ENCODE peak calls at places on chromosomes 13 and 19, in six cellular contexts. D is IMR-90, H is H1, I is gastrocnemius medialis, F is breast epithelium, S is Peyer's patch. E is an unnamed sample.
A peak's percentile ranks its signal among the peaks of the same experiment; 100 is the strongest.

GRCh38 chr13:80562423-80562822 is 221.5 kb upstream of the SPRY2 start:
- DNase-seq in S (no peak), F (no peak), D (no peak), H (no peak), I (no peak), E (no peak)

GRCh38 chr19:18294467-18294864 is 13.0 kb upstream of the JUND start:
- DNase-seq in F (no peak), I (no peak), S (peak; percentile 86), D (no peak), H (no peak), E (no peak)

GRCh38 chr19:45200614-45201013 is 22.0 kb downstream of the BLOC1S3 start:
- DNase-seq in D (peak; percentile 57), H (no peak), I (no peak), F (no peak), S (no peak), E (peak; percentile 30)

GRCh38 chr19:51607920-51608562 is 22.2 kb downstream of the SIGLEC5 start:
- DNase-seq in F (no peak), D (peak; percentile 70), I (peak; percentile 33), S (peak; percentile 72), H (peak; percentile 70), E (peak; percentile 39)

GRCh38 chr13:41613984-41614581 is 156.7 kb downstream of the RGCC start:
- DNase-seq in I (peak; percentile 29), S (no peak), H (no peak), D (peak; percentile 96), F (no peak), E (peak; percentile 68)

GRCh38 chr19:52200044-52200443 is 10.2 kb downstream of the PPP2R1A start:
- DNase-seq in D (peak; percentile 78), I (peak; percentile 86), S (no peak), H (no peak), F (peak; percentile 35), E (peak; percentile 73)

GRCh38 chr13:58852076-58852475 is 1220.5 kb downstream of the PCDH17 start:
- DNase-seq in D (no peak), I (no peak), H (no peak), F (no peak), S (no peak), E (no peak)

GRCh38 chr19:56566904-56567273 is 379 bp upstream of the ZNF470 start:
- DNase-seq in S (peak; percentile 40), H (no peak), D (no peak), F (peak; percentile 20), I (no peak), E (peak; percentile 62)

GRCh38 chr13:103537616-103538015 is 471.4 kb upstream of the SLC10A2 start:
- DNase-seq in S (no peak), F (no peak), I (no peak), H (no peak), D (no peak), E (no peak)

GRCh38 chr13:29911781-29912478 is 61.5 kb upstream of the UBL3 start:
- DNase-seq in D (no peak), I (no peak), S (no peak), F (no peak), H (no peak), E (no peak)

GRCh38 chr19:38735257-38735686 is 9.0 kb downstream of the CAPN12 start:
- DNase-seq in I (no peak), D (no peak), S (peak; percentile 51), F (peak; percentile 41), H (no peak), E (peak; percentile 48)

GRCh38 chr13:33554919-33555791 is 262.8 kb upstream of the RFC3 start:
- DNase-seq in F (no peak), S (no peak), D (no peak), I (no peak), H (no peak), E (no peak)

GRCh38 chr19:31145021-31145420 is 204.2 kb downstream of the TSHZ3 start:
- DNase-seq in F (no peak), D (no peak), S (no peak), H (no peak), I (no peak), E (no peak)

GRCh38 chr13:20831933-20832332 is 58.2 kb upstream of the EEF1AKMT1 start:
- DNase-seq in D (no peak), H (no peak), F (no peak), S (no peak), I (no peak), E (no peak)

GRCh38 chr13:112220296-112220875 is 153.4 kb downstream of the SOX1 start:
- DNase-seq in F (no peak), D (no peak), H (no peak), S (no peak), I (no peak), E (no peak)

GRCh38 chr13:75372517-75372916 is 109.5 kb downstream of the TBC1D4 start:
- DNase-seq in S (no peak), D (peak; percentile 62), H (no peak), I (no peak), F (no peak), E (no peak)

GRCh38 chr19:18401580-18402112 is 4.2 kb upstream of the LRRC25 start:
- DNase-seq in D (peak; percentile 69), H (no peak), S (peak; percentile 81), I (peak; percentile 68), F (no peak), E (no peak)

GRCh38 chr13:34155931-34156607 is 338.1 kb downstream of the RFC3 start:
- DNase-seq in F (no peak), S (no peak), H (no peak), I (no peak), D (peak; percentile 39), E (no peak)

GRCh38 chr19:19775891-19776205 is 42.9 kb upstream of the ZNF14 start:
- DNase-seq in D (no peak), S (no peak), I (no peak), F (no peak), H (no peak), E (no peak)

GRCh38 chr19:19385900-19386339 is 19.6 kb upstream of the GATAD2A start:
- DNase-seq in F (no peak), D (no peak), S (peak; percentile 52), H (no peak), I (no peak), E (peak; percentile 34)

GRCh38 chr19:39411006-39411831 is 1.2 kb upstream of the PLEKHG2 start:
- DNase-seq in D (peak; percentile 68), S (peak; percentile 50), I (peak; percentile 74), F (peak; percentile 69), H (no peak), E (peak; percentile 73)

GRCh38 chr13:39777527-39778061 is 122.1 kb downstream of the COG6 start:
- DNase-seq in I (no peak), S (no peak), H (no peak), F (no peak), D (peak; percentile 90), E (no peak)

GRCh38 chr19:28294395-28294794 is 918.6 kb downstream of the UQCRFS1 start:
- DNase-seq in I (no peak), F (no peak), D (no peak), H (no peak), S (no peak), E (no peak)

GRCh38 chr19:10288662-10289166 is 1.0 kb upstream of the ICAM5 start:
- DNase-seq in S (no peak), I (no peak), D (peak; percentile 40), F (no peak), H (no peak), E (no peak)

GRCh38 chr19:40231057-40231456 is 4.6 kb upstream of the CCNP start:
- DNase-seq in H (no peak), S (no peak), F (no peak), I (no peak), D (no peak), E (no peak)

GRCh38 chr19:1830978-1831377 is 17.3 kb downstream of the REXO1 start:
- DNase-seq in S (no peak), I (no peak), F (no peak), D (no peak), H (no peak), E (no peak)

GRCh38 chr19:1830568-1830967 is 17.7 kb downstream of the REXO1 start:
- DNase-seq in D (no peak), I (no peak), F (no peak), S (no peak), H (no peak), E (no peak)

GRCh38 chr19:1836458-1837221 is 11.6 kb downstream of the REXO1 start:
- DNase-seq in F (no peak), S (no peak), H (no peak), I (no peak), D (no peak), E (no peak)

GRCh38 chr19:1832046-1832663 is 16.1 kb downstream of the REXO1 start:
- DNase-seq in I (no peak), F (no peak), S (no peak), H (no peak), D (no peak), E (no peak)

GRCh38 chr19:1833540-1833939 is 14.7 kb downstream of the REXO1 start:
- DNase-seq in I (no peak), D (no peak), F (no peak), S (no peak), H (no peak), E (no peak)
- TF ChIP-seq POLR2A in I (no peak), D (no peak), F (no peak), S (no peak), H (no peak), E (no peak)

DNA sequence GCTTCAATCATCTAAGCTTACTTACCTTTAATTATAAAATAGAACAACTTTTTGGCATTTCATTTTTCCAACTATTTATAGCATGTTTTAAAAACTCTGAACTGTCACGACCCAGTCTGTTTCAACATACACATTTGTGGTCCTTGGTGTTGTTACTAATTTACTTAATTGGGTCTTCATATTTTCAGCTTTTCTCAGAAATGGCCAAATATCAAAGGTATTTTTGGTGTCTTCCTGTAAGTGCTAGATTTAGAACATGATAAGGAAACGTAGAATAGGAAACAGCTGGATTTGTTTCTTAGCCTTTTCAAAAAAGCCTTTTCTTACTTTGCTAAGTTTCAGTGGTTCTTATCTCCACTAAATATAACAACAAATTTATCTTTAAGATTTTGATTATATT is 11.4 kb downstream of the LPAR6 start:
- DNase-seq in F (no peak), D (no peak), I (no peak), S (no peak), H (no peak), E (no peak)
- H3K4me1 ChIP-seq in F (peaks cover 14% of the 10 kb centered on the region), D (peaks cover 5% of the 10 kb centered on the region), I (peaks cover 14% of the 10 kb centered on the region), S (no peaks in the 10 kb centered on the region), H (no peaks in the 10 kb centered on the region), E (peaks cover 19% of the 10 kb centered on the region)

GRCh38 chr19:33751386-33751770 is 45.3 kb upstream of the KCTD15 start:
- DNase-seq in D (no peak), S (no peak), I (no peak), H (no peak), F (no peak), E (no peak)
- H3K27me3 ChIP-seq in D (no peaks in the 10 kb centered on the region), S (no peaks in the 10 kb centered on the region), I (peaks cover 16% of the 10 kb centered on the region), H (no peaks in the 10 kb centered on the region), F (no peaks in the 10 kb centered on the region), E (no peaks in the 10 kb centered on the region)

DNA sequence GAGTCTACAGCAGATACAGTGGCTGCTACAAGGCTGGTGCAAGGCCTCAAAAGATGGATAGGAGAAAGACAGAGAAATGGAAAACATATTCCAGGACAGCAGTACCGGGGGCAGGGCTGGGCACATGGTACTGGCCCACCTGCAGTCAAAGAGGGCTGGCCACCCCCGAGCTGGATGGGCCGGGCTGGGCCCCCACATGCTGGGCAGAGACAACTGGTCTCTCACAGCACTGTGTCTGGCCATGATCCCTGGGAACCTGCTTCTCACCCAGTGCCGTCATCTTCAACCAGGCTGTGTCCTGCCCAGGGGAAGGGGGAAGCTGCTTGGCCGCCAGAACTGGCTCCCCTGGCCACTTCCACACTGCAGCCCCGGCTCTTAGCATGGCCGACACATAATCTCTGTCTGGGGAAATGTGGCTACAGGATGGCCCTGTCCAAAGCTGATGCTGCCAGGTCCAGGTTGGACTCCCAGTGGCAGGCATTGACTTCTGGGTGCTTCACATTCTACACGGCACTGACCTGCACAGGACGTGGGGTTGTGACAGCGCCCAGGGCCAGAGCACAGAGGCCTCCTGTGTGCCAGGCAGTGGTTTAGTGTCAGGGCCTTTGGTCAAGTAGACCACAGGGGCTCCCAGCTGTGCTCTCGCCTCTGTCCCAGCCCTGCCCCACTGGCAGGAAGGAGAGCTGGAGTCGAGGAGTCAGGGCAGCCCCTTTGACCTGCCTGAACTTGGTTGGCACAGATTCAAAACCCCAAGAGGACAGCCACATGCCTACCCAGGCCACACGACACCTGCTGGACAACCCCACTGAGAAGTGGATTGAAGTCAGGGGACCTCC is 21.7 kb downstream of the PEPD start:
- DNase-seq in H (no peak), I (no peak), F (no peak), S (no peak), D (no peak), E (no peak)
- TF ChIP-seq POLR2A in H (no peak), I (no peak), F (no peak), S (no peak), D (no peak), E (no peak)

E was measured in uterus.